ENCODE peak calls at places on chromosomes 12 and 14, in nine cellular contexts. R is activated CD4-positive, CD25-positive, alpha-beta regulatory T cell; H is neuronal stem cell; D is NCI-H2081; U is endothelial cell of umbilical vein; V is hepatic stellate cell; I is endodermal cell; Q is substantia nigra; M is mesothelial cell of epicardium. W is an unnamed sample.

GRCh38 chr14:23404331-23404900 is 3.7 kb downstream of the MYH6 start:
- DNase-seq in R (no peak), H (no peak), D (no peak), U (no peak), V (no peak), I (no peak), Q (no peak), M (no peak), W (no peak)

GRCh38 chr12:79174656-79175055 is 310.1 kb downstream of the SYT1 start:
- DNase-seq in R (no peak), H (no peak), D (peak), U (peak), V (peak), I (no peak), Q (no peak), M (no peak), W (no peak)

GRCh38 chr12:6915023-6915788 is 826 bp downstream of the ENO2 start:
- DNase-seq in R (no peak), H (peak), D (peak), U (no peak), V (no peak), I (peak), Q (peak), M (no peak), W (no peak)

GRCh38 chr14:24131549-24131966 is 1.1 kb downstream of the FITM1 start:
- DNase-seq in R (no peak), H (no peak), D (no peak), U (no peak), V (no peak), I (no peak), Q (no peak), M (no peak), W (no peak)

GRCh38 chr14:73237786-73238261 is 518 bp downstream of the PAPLN start:
- DNase-seq in R (no peak), H (no peak), D (no peak), U (no peak), V (peak), I (peak), Q (no peak), M (peak), W (no peak)

GRCh38 chr14:23568600-23569310 is 1.2 kb upstream of the AP1G2 start:
- DNase-seq in R (no peak), H (no peak), D (peak), U (no peak), V (no peak), I (peak), Q (no peak), M (no peak), W (no peak)

GRCh38 chr12:105862163-105862821 is 276.5 kb downstream of the NUAK1 start:
- DNase-seq in R (no peak), H (no peak), D (no peak), U (peak), V (no peak), I (no peak), Q (no peak), M (no peak), W (no peak)

GRCh38 chr12:121958521-121959240 is 40.3 kb downstream of the CFAP251 start:
- DNase-seq in R (no peak), H (no peak), D (peak), U (no peak), V (peak), I (peak), Q (no peak), M (no peak), W (no peak)

GRCh38 chr14:91872517-91873470 is 5.5 kb upstream of the TC2N start:
- DNase-seq in R (no peak), H (no peak), D (no peak), U (peak), V (no peak), I (peak), Q (no peak), M (no peak), W (no peak)

GRCh38 chr12:4855121-4855924 is 54.4 kb upstream of the KCNA1 start:
- DNase-seq in R (peak), H (peak), D (peak), U (peak), V (peak), I (peak), Q (peak), M (peak), W (peak)

GRCh38 chr12:111580119-111580425 is 19.0 kb downstream of the ATXN2 start:
- DNase-seq in R (no peak), H (no peak), D (no peak), U (no peak), V (no peak), I (peak), Q (no peak), M (no peak), W (no peak)